ENCODE peak calls at places on chromosome 16, in four cellular contexts. L is K562, Z is GM12878, O is HepG2. F is an unnamed sample.

GRCh38 chr16:69465083-69465721 is 40.8 kb downstream of the CYB5B start:
- DNase-seq in L (no peak), O (peak), Z (peak), F (peak)

GRCh38 chr16:55035037-55035436 is 104.4 kb downstream of the IRX5 start:
- DNase-seq in Z (no peak), L (peak), O (peak), F (peak)

GRCh38 chr16:17350212-17350611 is 120.5 kb downstream of the XYLT1 start:
- DNase-seq in L (no peak), O (no peak), Z (no peak), F (no peak)

GRCh38 chr16:65002265-65002664 is 119.6 kb downstream of the CDH11 start:
- DNase-seq in Z (no peak), L (no peak), O (no peak), F (no peak)

GRCh38 chr16:53673189-53673588 is 30.5 kb downstream of the RPGRIP1L start:
- DNase-seq in O (no peak), Z (no peak), L (no peak), F (no peak)

GRCh38 chr16:4706871-4707270 is 13.5 kb downstream of the NUDT16L1 start:
- DNase-seq in Z (no peak), O (no peak), L (no peak), F (no peak)

GRCh38 chr16:31507617-31507928 is 618 bp downstream of the RUSF1 start:
- DNase-seq in L (no peak), Z (no peak), O (no peak), F (no peak)

GRCh38 chr16:84810518-84811273 is 9.1 kb upstream of the CRISPLD2 start:
- DNase-seq in Z (peak), L (no peak), O (no peak), F (no peak)

GRCh38 chr16:71441348-71441781 is 489 bp downstream of the TLE7 start:
- DNase-seq in Z (no peak), L (peak), O (no peak), F (no peak)

GRCh38 chr16:21088143-21088542 is 62.5 kb downstream of the DNAH3 start:
- DNase-seq in O (no peak), L (no peak), Z (no peak), F (no peak)

GRCh38 chr16:72255785-72256184 is 83.8 kb upstream of the PMFBP1 start:
- DNase-seq in Z (no peak), L (no peak), O (no peak), F (no peak)

GRCh38 chr16:84737658-84738057 is 37.9 kb downstream of the USP10 start:
- DNase-seq in Z (no peak), O (no peak), L (no peak), F (no peak)

GRCh38 chr16:28013392-28013791 is 50.1 kb downstream of the GSG1L start:
- DNase-seq in L (no peak), Z (no peak), O (no peak), F (no peak)

GRCh38 chr16:19654147-19654546 is 63.9 kb downstream of the KNOP1 start:
- DNase-seq in L (no peak), O (no peak), Z (no peak), F (no peak)

GRCh38 chr16:86410529-86410928 is 99.8 kb upstream of the FOXF1 start:
- DNase-seq in L (no peak), Z (no peak), O (no peak), F (no peak)

GRCh38 chr16:83338941-83339340 is 468.8 kb upstream of the HSBP1 start:
- DNase-seq in Z (no peak), L (no peak), O (no peak), F (no peak)
- TF ChIP-seq CEBPB in Z (no peak), L (no peak), O (no peak), F (no peak)

GRCh38 chr16:29708917-29709600 is 30.1 kb downstream of the QPRT start:
- DNase-seq in L (no peak), O (no peak), Z (no peak), F (no peak)

GRCh38 chr16:29714396-29714795 is 31.4 kb downstream of the C16orf54 start:
- DNase-seq in O (no peak), Z (no peak), L (no peak), F (no peak)

GRCh38 chr16:29712770-29713169 is 33.0 kb downstream of the C16orf54 start:
- DNase-seq in Z (no peak), O (no peak), L (peak), F (no peak)

GRCh38 chr16:29714972-29715371 is 30.8 kb downstream of the C16orf54 start:
- DNase-seq in O (no peak), L (no peak), Z (no peak), F (no peak)

GRCh38 chr16:29710227-29711219 is 31.5 kb downstream of the QPRT start:
- DNase-seq in O (peak), Z (no peak), L (peak), F (peak)
- TF ChIP-seq MYC in O (peak), Z (no peak), L (peak), F (peak)

GRCh38 chr16:10920726-10921427 is 21.4 kb downstream of the DEXI start:
- DNase-seq in L (no peak), Z (no peak), O (no peak), F (no peak)

GRCh38 chr16:10921536-10922327 is 20.5 kb downstream of the DEXI start:
- DNase-seq in O (no peak), Z (no peak), L (no peak), F (no peak)

GRCh38 chr16:10918294-10919002 is 23.8 kb downstream of the DEXI start:
- DNase-seq in O (peak), Z (peak), L (peak), F (peak)

GRCh38 chr16:10916534-10916933 is 25.7 kb downstream of the DEXI start:
- DNase-seq in L (no peak), O (no peak), Z (no peak), F (no peak)

DNA sequence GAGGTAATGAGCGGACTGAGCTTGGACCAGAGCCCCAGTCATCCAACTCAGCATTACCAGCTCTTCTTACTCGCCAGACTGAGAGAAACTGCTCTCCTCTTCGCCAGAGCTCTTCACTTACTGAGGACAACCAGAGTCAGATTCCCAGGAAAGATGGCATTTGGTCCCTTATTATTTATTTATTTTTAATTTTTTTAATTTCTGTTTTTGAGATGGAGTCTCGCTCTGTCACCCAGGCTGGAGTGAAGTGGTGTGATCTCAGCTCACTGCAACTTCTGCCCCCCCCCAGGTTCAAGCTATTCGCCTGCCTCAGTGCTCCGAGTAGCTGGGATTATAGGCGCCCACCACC is 23.3 kb downstream of the DEXI start:
- DNase-seq in Z (no peak), L (no peak), O (no peak), F (no peak)
- TF ChIP-seq CEBPB in Z (no peak), L (no peak), O (no peak), F (no peak)

DNA sequence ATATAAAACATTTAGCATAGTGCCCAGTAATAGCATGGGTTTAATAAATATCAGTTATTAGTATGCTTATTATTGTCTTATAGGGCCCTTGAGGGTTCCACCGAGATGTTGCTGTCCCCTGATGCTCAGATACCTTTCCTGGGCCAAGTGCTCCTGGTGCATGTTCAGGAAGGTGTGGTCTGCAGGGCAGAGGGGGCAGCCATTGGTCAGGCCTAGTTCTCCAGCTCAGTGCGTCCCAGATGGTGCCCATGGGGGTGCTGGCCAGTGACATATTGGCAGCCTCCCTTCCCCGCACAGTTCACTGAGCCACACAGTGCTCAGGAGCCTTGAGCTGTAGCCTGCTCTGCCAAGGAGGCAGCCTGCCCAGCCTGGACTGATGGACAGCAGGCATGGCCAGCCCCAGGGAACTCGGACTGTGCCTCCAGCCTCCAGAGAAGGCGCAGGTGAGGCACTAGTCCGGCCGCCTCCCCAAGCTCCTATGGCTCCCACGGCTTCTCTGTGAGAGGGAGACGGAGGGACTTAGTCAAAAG is 7.7 kb upstream of the GRIN2A start:
- DNase-seq in Z (no peak), O (no peak), L (no peak), F (no peak)
- TF ChIP-seq MYC in Z (no peak), O (no peak), L (no peak), F (no peak)

DNA sequence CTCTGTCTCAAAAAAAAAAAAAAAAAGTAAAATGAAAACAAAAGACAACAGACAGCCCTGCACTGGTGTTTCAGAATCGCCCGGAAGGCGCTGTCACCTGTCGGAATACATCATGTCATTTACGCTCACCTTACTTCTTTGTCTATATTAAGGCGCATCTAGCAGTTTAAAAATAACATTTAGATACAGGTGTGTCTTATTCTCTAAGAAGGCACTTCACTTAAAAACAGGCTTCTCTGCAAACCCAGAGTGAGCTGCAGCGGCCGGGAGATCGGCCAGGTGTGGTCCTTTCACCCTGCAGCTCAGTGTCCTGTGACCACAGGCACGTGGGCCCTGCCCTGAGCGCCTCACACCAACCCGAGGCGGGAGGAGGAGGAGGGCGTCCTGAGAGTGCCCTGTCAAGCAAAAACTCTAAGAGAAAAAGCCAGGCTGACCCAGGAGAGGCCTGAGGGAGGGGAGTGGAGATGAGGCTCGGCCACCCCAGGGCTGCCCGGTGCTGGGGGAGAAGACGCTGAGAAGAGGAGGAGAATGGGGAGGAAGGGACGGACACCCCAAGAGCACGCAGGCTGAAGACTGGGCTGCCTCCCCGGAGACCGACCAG is 3.3 kb upstream of the LMF1 start:
- DNase-seq in L (no peak), O (no peak), Z (no peak), F (no peak)
- TF ChIP-seq CEBPB in L (no peak), O (no peak), Z (no peak), F (no peak)

F was measured in A549.